ENCODE peak calls at places on chromosomes 4 and X, in eight cellular contexts. R is iris pigment epithelial cell, P is upper lobe of right lung, A is Panc1, M is stromal cell of bone marrow, J is GM23248, B is nucleus accumbens, K is cardiac muscle cell. W is an unnamed sample.

GRCh38 chr4:169060396-169061081 is 50.5 kb upstream of the CBR4 start:
- DNase-seq in A (no peak), M (no peak), P (no peak), K (peak; percentile 8), B (no peak), J (peak; percentile 60), R (peak; percentile 24), W (no peak)

GRCh38 chr4:86359944-86360478 is at the start of gene MAPK10:
- DNase-seq in K (peak; percentile 97), B (peak; percentile 84), R (peak; percentile 96), M (peak; percentile 73), A (no peak), P (peak; percentile 63), J (peak; percentile 71), W (no peak)

GRCh38 chrX:10755477-10756334 is 135.3 kb upstream of the MID1 start:
- DNase-seq in A (no peak), P (no peak), K (peak; percentile 71), J (peak; percentile 67), B (no peak), R (peak; percentile 69), M (no peak), W (no peak)

GRCh38 chrX:36898301-36898700 is 109.9 kb upstream of the FAM47C start:
- DNase-seq in P (no peak), J (peak; percentile 13), B (no peak), A (no peak), R (peak; percentile 1), K (no peak), M (no peak), W (no peak)

GRCh38 chrX:72107320-72107719 is 24.4 kb downstream of the RTL5 start:
- DNase-seq in K (peak; percentile 21), R (peak; percentile 50), J (peak; percentile 81), M (no peak), A (no peak), B (no peak), P (no peak), W (no peak)

GRCh38 chrX:50941638-50942037 is 31.1 kb downstream of the BMP15 start:
- DNase-seq in R (no peak), J (peak; percentile 7), P (no peak), A (no peak), M (no peak), K (peak; percentile 0), B (no peak), W (no peak)

GRCh38 chr4:161522031-161522430 is 641.8 kb downstream of the FSTL5 start:
- DNase-seq in K (peak; percentile 0), R (no peak), A (no peak), M (no peak), B (no peak), P (no peak), J (no peak), W (no peak)

GRCh38 chr4:100906973-100907372 is 389.2 kb upstream of the EMCN start:
- DNase-seq in R (no peak), P (no peak), A (no peak), M (no peak), B (no peak), K (no peak), J (no peak), W (no peak)

GRCh38 chrX:111090458-111090857 is 5.5 kb upstream of the PAK3 start:
- DNase-seq in R (no peak), K (no peak), M (no peak), A (no peak), P (no peak), J (no peak), B (no peak), W (no peak)

GRCh38 chrX:53071604-53072417 is 10.4 kb upstream of the TSPYL2 start:
- DNase-seq in R (peak; percentile 55), P (peak; percentile 80), J (peak; percentile 60), A (no peak), M (peak; percentile 33), B (peak; percentile 29), K (peak; percentile 62), W (peak; percentile 52)

GRCh38 chr4:182280439-182281111 is 37.4 kb downstream of the TENM3 start:
- DNase-seq in M (peak; percentile 28), A (no peak), B (no peak), K (peak; percentile 38), R (peak; percentile 70), J (no peak), P (no peak), W (no peak)